ENCODE peak calls at places on chromosome 16, in four cellular contexts. D is testis, A is K562, L is prostate gland. F is an unnamed sample.

GRCh38 chr16:73427177-73427576 is 379.2 kb upstream of the ZFHX3 start:
- DNase-seq in D (no peak), A (no peak), L (no peak), F (no peak)

GRCh38 chr16:47523342-47524006 is 62.3 kb downstream of the PHKB start:
- DNase-seq in D (no peak), A (no peak), L (no peak), F (no peak)

GRCh38 chr16:70294385-70295029 is 4.5 kb upstream of the DDX19B start:
- DNase-seq in D (peak), A (no peak), L (no peak), F (no peak)

GRCh38 chr16:9309844-9310243 is 218.4 kb downstream of the HAPSTR1 start:
- DNase-seq in D (no peak), A (no peak), L (no peak), F (no peak)

GRCh38 chr16:51150894-51151320 is at the start of gene SALL1:
- DNase-seq in D (no peak), A (no peak), L (no peak), F (no peak)

GRCh38 chr16:66274335-66275110 is 92.0 kb upstream of the CDH5 start:
- DNase-seq in D (no peak), A (peak), L (no peak), F (no peak)

GRCh38 chr16:65713409-65713808 is 591.5 kb upstream of the CDH11 start:
- DNase-seq in D (no peak), A (no peak), L (no peak), F (no peak)

GRCh38 chr16:11986521-11987057 is 10.1 kb downstream of the SNX29 start:
- DNase-seq in D (no peak), A (no peak), L (no peak), F (no peak)

GRCh38 chr16:54283735-54284318 is 2.8 kb downstream of the IRX3 start:
- DNase-seq in D (no peak), A (no peak), L (no peak), F (no peak)

GRCh38 chr16:58325941-58326340 is 31.1 kb upstream of the PRSS54 start:
- DNase-seq in D (no peak), A (no peak), L (no peak), F (no peak)

GRCh38 chr16:57938936-57939871 is 31.7 kb downstream of the CNGB1 start:
- DNase-seq in D (peak), A (no peak), L (peak), F (peak)

GRCh38 chr16:51767564-51767963 is 616.5 kb upstream of the SALL1 start:
- DNase-seq in D (no peak), A (no peak), L (no peak), F (no peak)

GRCh38 chr16:25488435-25488834 is 203.3 kb upstream of the HS3ST4 start:
- DNase-seq in D (no peak), A (no peak), L (no peak), F (no peak)

GRCh38 chr16:55078153-55078552 is 147.5 kb downstream of the IRX5 start:
- DNase-seq in D (no peak), A (no peak), L (no peak), F (no peak)

GRCh38 chr16:68231384-68232136 is 4.4 kb downstream of the ESRP2 start:
- DNase-seq in D (no peak), A (no peak), L (no peak), F (no peak)

GRCh38 chr16:4852221-4852872 is 5.1 kb downstream of the UBN1 start:
- DNase-seq in D (no peak), A (peak), L (no peak), F (no peak)

GRCh38 chr16:82580293-82580900 is 46.4 kb upstream of the CDH13 start:
- DNase-seq in D (peak), A (no peak), L (peak), F (no peak)

GRCh38 chr16:50917941-50918340 is 176.1 kb downstream of the CYLD start:
- DNase-seq in D (no peak), A (no peak), L (no peak), F (no peak)

GRCh38 chr16:23578096-23578830 is 17.9 kb downstream of the NDUFAB1 start:
- DNase-seq in D (peak), A (no peak), L (no peak), F (no peak)

GRCh38 chr16:23580391-23580790 is 15.7 kb downstream of the NDUFAB1 start:
- DNase-seq in D (no peak), A (no peak), L (no peak), F (no peak)

GRCh38 chr16:23579371-23579770 is 16.7 kb downstream of the NDUFAB1 start:
- DNase-seq in D (no peak), A (no peak), L (no peak), F (no peak)

GRCh38 chr16:23575834-23576233 is 18.3 kb downstream of the UBFD1 start:
- DNase-seq in D (no peak), A (no peak), L (no peak), F (no peak)

GRCh38 chr16:23577493-23577892 is 18.6 kb downstream of the NDUFAB1 start:
- DNase-seq in D (no peak), A (no peak), L (no peak), F (no peak)
- H3K27ac ChIP-seq in D (no peak), A (no peak), L (no peak), F (no peak)

GRCh38 chr16:3138342-3138741 is 3.5 kb downstream of the ZNF213 start:
- DNase-seq in D (no peak), A (no peak), L (no peak), F (no peak)

GRCh38 chr16:3137267-3137666 is 2.4 kb downstream of the ZNF213 start:
- DNase-seq in D (no peak), A (no peak), L (no peak), F (no peak)

GRCh38 chr16:3134338-3135119 is at the start of gene ZNF213:
- DNase-seq in D (peak), A (peak), L (peak), F (peak)

GRCh38 chr16:3131755-3132377 is 3.0 kb upstream of the ZNF213 start:
- DNase-seq in D (peak), A (peak), L (no peak), F (no peak)

GRCh38 chr16:3135120-3135715 is 389 bp downstream of the ZNF213 start:
- DNase-seq in D (no peak), A (no peak), L (no peak), F (no peak)
- H3K27ac ChIP-seq in D (peak), A (peak), L (peak), F (peak)

GRCh38 chr16:89842471-89843408 is 14.5 kb downstream of the SPIRE2 start:
- DNase-seq in D (no peak), A (no peak), L (no peak), F (peak)

GRCh38 chr16:89843409-89844350 is 15.4 kb downstream of the SPIRE2 start:
- DNase-seq in D (no peak), A (no peak), L (no peak), F (no peak)

GRCh38 chr16:89844739-89845339 is 16.6 kb downstream of the SPIRE2 start:
- DNase-seq in D (no peak), A (no peak), L (no peak), F (no peak)

GRCh38 chr16:89845417-89845816 is 17.1 kb downstream of the SPIRE2 start:
- DNase-seq in D (no peak), A (no peak), L (no peak), F (no peak)

GRCh38 chr16:89841275-89841674 is 13.0 kb downstream of the SPIRE2 start:
- DNase-seq in D (no peak), A (no peak), L (no peak), F (no peak)
- H3K27ac ChIP-seq in D (no peak), A (no peak), L (no peak), F (no peak)

GRCh38 chr16:21946889-21947635 is 6.1 kb upstream of the UQCRC2 start:
- DNase-seq in D (no peak), A (peak), L (no peak), F (no peak)
- H3K27ac ChIP-seq in D (no peak), A (no peak), L (no peak), F (no peak)

GRCh38 chr16:89450537-89450936 is 39.8 kb downstream of the ANKRD11 start:
- DNase-seq in D (no peak), A (no peak), L (no peak), F (no peak)

GRCh38 chr16:89446975-89447293 is 43.4 kb downstream of the ANKRD11 start:
- DNase-seq in D (no peak), A (no peak), L (no peak), F (no peak)

GRCh38 chr16:89449726-89450335 is 40.5 kb downstream of the ANKRD11 start:
- DNase-seq in D (no peak), A (no peak), L (no peak), F (no peak)

GRCh38 chr16:89446136-89446974 is 44.0 kb downstream of the ANKRD11 start:
- DNase-seq in D (no peak), A (no peak), L (no peak), F (no peak)

GRCh38 chr16:89448656-89449055 is 41.7 kb downstream of the ANKRD11 start:
- DNase-seq in D (no peak), A (no peak), L (no peak), F (no peak)
- H3K27ac ChIP-seq in D (no peak), A (no peak), L (no peak), F (peak)